ENCODE peak calls at places on chromosomes 13 and 19, in ten cellular contexts. K is HepG2, G is transverse colon, E is IMR-90, L is esophagus muscularis mucosa, T is thyroid gland, A is adrenal gland, U is suprapubic skin, C is Peyer's patch, B is tibial nerve. I is an unnamed sample.

GRCh38 chr13:74229242-74229641 is 95.0 kb upstream of the KLF12 start:
- DNase-seq in K (no peak), G (no peak), E (peak), L (no peak), T (no peak), A (no peak), U (no peak), C (no peak), B (no peak), I (no peak)

GRCh38 chr13:98535501-98536357 is 41.2 kb downstream of the STK24 start:
- DNase-seq in K (peak), G (no peak), E (no peak), L (no peak), T (peak), A (no peak), U (no peak), C (no peak), B (no peak), I (no peak)

GRCh38 chr13:41976491-41976890 is 15.6 kb upstream of the VWA8 start:
- DNase-seq in K (no peak), G (no peak), E (no peak), L (no peak), T (no peak), A (no peak), U (no peak), C (no peak), B (no peak), I (no peak)

GRCh38 chr19:4357095-4357797 is 13.9 kb downstream of the MPND start:
- DNase-seq in K (no peak), G (no peak), E (no peak), L (no peak), T (no peak), A (no peak), U (peak), C (no peak), B (no peak), I (no peak)

GRCh38 chr13:68272652-68273051 is 1042.5 kb upstream of the PCDH9 start:
- DNase-seq in K (no peak), G (no peak), E (no peak), L (no peak), T (no peak), A (no peak), U (no peak), C (no peak), B (no peak), I (no peak)

GRCh38 chr19:8255426-8256125 is 46.4 kb downstream of the CERS4 start:
- DNase-seq in K (no peak), G (no peak), E (no peak), L (no peak), T (no peak), A (no peak), U (no peak), C (no peak), B (no peak), I (no peak)

GRCh38 chr13:78562237-78562889 is 41.0 kb downstream of the POU4F1 start:
- DNase-seq in K (no peak), G (no peak), E (no peak), L (no peak), T (no peak), A (no peak), U (no peak), C (no peak), B (no peak), I (no peak)

GRCh38 chr19:22622901-22623840 is 11.0 kb upstream of the ZNF492 start:
- DNase-seq in K (no peak), G (no peak), E (no peak), L (peak), T (peak), A (no peak), U (no peak), C (no peak), B (peak), I (peak)

GRCh38 chr13:45674908-45675307 is 27.2 kb upstream of the CBY2 start:
- DNase-seq in K (no peak), G (no peak), E (peak), L (peak), T (no peak), A (no peak), U (no peak), C (no peak), B (no peak), I (no peak)

GRCh38 chr19:32819415-32820400 is 49.9 kb downstream of the SLC7A9 start:
- DNase-seq in K (no peak), G (no peak), E (no peak), L (no peak), T (no peak), A (no peak), U (no peak), C (no peak), B (no peak), I (no peak)

GRCh38 chr13:64088491-64088890 is 2672.8 kb upstream of the PCDH20 start:
- DNase-seq in K (no peak), G (no peak), E (no peak), L (no peak), T (no peak), A (no peak), U (no peak), C (no peak), B (no peak), I (no peak)

GRCh38 chr13:43805071-43805468 is 18.3 kb upstream of the ENOX1 start:
- DNase-seq in K (peak), G (no peak), E (peak), L (no peak), T (no peak), A (no peak), U (no peak), C (no peak), B (no peak), I (no peak)

GRCh38 chr13:79442706-79443105 is 36.7 kb upstream of the RBM26 start:
- DNase-seq in K (no peak), G (no peak), E (no peak), L (no peak), T (no peak), A (no peak), U (no peak), C (no peak), B (no peak), I (no peak)

GRCh38 chr19:18063463-18063862 is 23.3 kb downstream of the IL12RB1 start:
- DNase-seq in K (peak), G (no peak), E (no peak), L (no peak), T (no peak), A (no peak), U (no peak), C (no peak), B (no peak), I (no peak)

GRCh38 chr19:47729799-47730520 is 15.4 kb upstream of the NOP53 start:
- DNase-seq in K (peak), G (peak), E (no peak), L (no peak), T (peak), A (peak), U (peak), C (no peak), B (peak), I (peak)

GRCh38 chr19:39813264-39813998 is 20.5 kb downstream of the DYRK1B start:
- DNase-seq in K (no peak), G (no peak), E (no peak), L (peak), T (no peak), A (no peak), U (no peak), C (no peak), B (no peak), I (no peak)

GRCh38 chr13:40230833-40231266 is 435.6 kb downstream of the FOXO1 start:
- DNase-seq in K (no peak), G (no peak), E (no peak), L (no peak), T (no peak), A (peak), U (no peak), C (no peak), B (no peak), I (no peak)

GRCh38 chr13:32048816-32049215 is 17.2 kb downstream of the FRY start:
- DNase-seq in K (peak), G (no peak), E (no peak), L (no peak), T (no peak), A (no peak), U (no peak), C (no peak), B (no peak), I (no peak)

GRCh38 chr19:8529369-8530006 is 15.5 kb upstream of the ZNF414 start:
- DNase-seq in K (no peak), G (no peak), E (no peak), L (no peak), T (no peak), A (no peak), U (no peak), C (no peak), B (no peak), I (no peak)

GRCh38 chr13:21557995-21558394 is 46.0 kb downstream of the MICU2 start:
- DNase-seq in K (peak), G (no peak), E (no peak), L (no peak), T (no peak), A (peak), U (no peak), C (no peak), B (no peak), I (no peak)

GRCh38 chr19:15197275-15198005 is 3.4 kb downstream of the NOTCH3 start:
- DNase-seq in K (no peak), G (no peak), E (peak), L (no peak), T (no peak), A (no peak), U (no peak), C (no peak), B (no peak), I (no peak)

GRCh38 chr13:35672611-35673010 is 196.1 kb upstream of the MAB21L1 start:
- DNase-seq in K (no peak), G (no peak), E (peak), L (peak), T (no peak), A (no peak), U (no peak), C (no peak), B (no peak), I (no peak)

GRCh38 chr13:29754486-29754806 is 96.0 kb downstream of the UBL3 start:
- DNase-seq in K (peak), G (no peak), E (peak), L (no peak), T (peak), A (peak), U (no peak), C (no peak), B (no peak), I (no peak)

GRCh38 chr13:46311217-46311616 is 75.8 kb downstream of the RUBCNL start:
- DNase-seq in K (no peak), G (no peak), E (no peak), L (no peak), T (no peak), A (no peak), U (no peak), C (no peak), B (no peak), I (no peak)

GRCh38 chr13:25375727-25376358 is 4.1 kb downstream of the ATP8A2 start:
- DNase-seq in K (peak), G (peak), E (peak), L (no peak), T (peak), A (peak), U (no peak), C (no peak), B (no peak), I (no peak)

GRCh38 chr13:37409756-37410155 is 188.8 kb downstream of the POSTN start:
- DNase-seq in K (no peak), G (no peak), E (peak), L (no peak), T (no peak), A (no peak), U (no peak), C (no peak), B (no peak), I (no peak)

GRCh38 chr19:5587661-5588060 is 19.9 kb upstream of the TINCR start:
- DNase-seq in K (no peak), G (no peak), E (no peak), L (no peak), T (no peak), A (no peak), U (no peak), C (no peak), B (no peak), I (no peak)

GRCh38 chr13:20359335-20359734 is 127.2 kb upstream of the GJB6 start:
- DNase-seq in K (peak), G (no peak), E (peak), L (no peak), T (no peak), A (no peak), U (no peak), C (no peak), B (no peak), I (no peak)

GRCh38 chr19:8973501-8974091 is 36.6 kb downstream of the MUC16 start:
- DNase-seq in K (no peak), G (no peak), E (no peak), L (no peak), T (no peak), A (no peak), U (no peak), C (no peak), B (no peak), I (no peak)

GRCh38 chr19:7917292-7918061 is 2.7 kb upstream of the SNAPC2 start:
- DNase-seq in K (no peak), G (peak), E (peak), L (no peak), T (peak), A (peak), U (no peak), C (peak), B (no peak), I (no peak)

GRCh38 chr19:29323046-29323971 is 110.4 kb upstream of the UQCRFS1 start:
- DNase-seq in K (no peak), G (no peak), E (no peak), L (peak), T (no peak), A (no peak), U (no peak), C (no peak), B (no peak), I (no peak)

GRCh38 chr19:56566904-56567273 is 379 bp upstream of the ZNF470 start:
- DNase-seq in K (no peak), G (peak), E (no peak), L (no peak), T (peak), A (peak), U (peak), C (peak), B (no peak), I (peak)

GRCh38 chr13:91406619-91407018 is 8.2 kb downstream of the GPC5 start:
- DNase-seq in K (peak), G (no peak), E (peak), L (no peak), T (no peak), A (peak), U (no peak), C (no peak), B (no peak), I (no peak)

GRCh38 chr19:19554074-19555023 is 16.3 kb downstream of the CILP2 start:
- DNase-seq in K (no peak), G (peak), E (peak), L (no peak), T (peak), A (peak), U (no peak), C (peak), B (no peak), I (no peak)

GRCh38 chr19:18781885-18782527 is 9.1 kb downstream of the COMP start:
- DNase-seq in K (no peak), G (no peak), E (no peak), L (no peak), T (no peak), A (no peak), U (no peak), C (no peak), B (no peak), I (no peak)

GRCh38 chr13:40470665-40471064 is 195.8 kb downstream of the FOXO1 start:
- DNase-seq in K (no peak), G (no peak), E (no peak), L (no peak), T (no peak), A (no peak), U (no peak), C (no peak), B (peak), I (no peak)

GRCh38 chr19:39408392-39409206 is 2.0 kb downstream of the ZFP36 start:
- DNase-seq in K (no peak), G (peak), E (peak), L (no peak), T (peak), A (peak), U (no peak), C (no peak), B (no peak), I (no peak)

GRCh38 chr13:110560606-110561334 is 752 bp downstream of the RAB20 start:
- DNase-seq in K (peak), G (peak), E (no peak), L (no peak), T (peak), A (peak), U (no peak), C (no peak), B (no peak), I (no peak)

GRCh38 chr13:110559986-110560385 is 1.5 kb downstream of the RAB20 start:
- DNase-seq in K (no peak), G (no peak), E (no peak), L (no peak), T (no peak), A (no peak), U (no peak), C (no peak), B (no peak), I (no peak)

GRCh38 chr13:110563463-110563774 is 1.9 kb upstream of the RAB20 start:
- DNase-seq in K (no peak), G (no peak), E (no peak), L (no peak), T (no peak), A (no peak), U (no peak), C (no peak), B (no peak), I (no peak)

GRCh38 chr13:110562696-110563462 is 1.4 kb upstream of the RAB20 start:
- DNase-seq in K (peak), G (no peak), E (no peak), L (no peak), T (peak), A (peak), U (no peak), C (no peak), B (no peak), I (no peak)

GRCh38 chr13:110561335-110562033 is at the start of gene RAB20:
- DNase-seq in K (peak), G (peak), E (peak), L (peak), T (peak), A (peak), U (peak), C (peak), B (peak), I (peak)
- TF ChIP-seq POLR2A in K (peak), G (peak), E (no peak), L (peak), T (peak), A (peak), U (no peak), C (peak), B (no peak), I (no peak)

GRCh38 chr19:43691755-43692154 is 21.8 kb upstream of the PLAUR start:
- DNase-seq in K (no peak), G (no peak), E (no peak), L (no peak), T (no peak), A (no peak), U (no peak), C (no peak), B (no peak), I (no peak)

GRCh38 chr19:43694553-43694952 is 21.3 kb upstream of the IRGC start:
- DNase-seq in K (no peak), G (no peak), E (no peak), L (no peak), T (no peak), A (no peak), U (no peak), C (no peak), B (no peak), I (no peak)

GRCh38 chr19:43692364-43692763 is 22.4 kb upstream of the PLAUR start:
- DNase-seq in K (no peak), G (no peak), E (no peak), L (no peak), T (no peak), A (no peak), U (no peak), C (no peak), B (no peak), I (no peak)

GRCh38 chr19:43690890-43691289 is 20.9 kb upstream of the PLAUR start:
- DNase-seq in K (no peak), G (no peak), E (no peak), L (no peak), T (no peak), A (no peak), U (no peak), C (no peak), B (no peak), I (no peak)

DNA sequence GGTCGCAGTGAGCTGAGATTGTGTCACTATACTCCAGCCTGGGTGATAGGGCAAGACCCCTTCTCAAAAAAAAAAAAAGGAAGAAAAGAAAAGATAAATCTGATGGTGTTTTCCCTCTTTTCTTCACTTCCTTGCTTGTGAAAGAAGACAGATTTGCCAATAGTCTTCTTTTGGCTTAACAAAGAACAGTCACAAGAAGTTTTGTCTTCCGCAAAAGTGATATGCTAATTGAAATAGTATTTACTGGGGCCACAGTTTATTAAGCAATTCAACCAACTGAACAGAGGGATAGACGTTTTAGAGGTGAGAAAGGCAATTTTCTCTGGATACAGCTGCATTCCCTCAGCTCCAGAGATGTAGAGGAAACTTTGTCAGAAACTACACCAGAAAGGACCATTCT is 22.9 kb upstream of the PLAUR start:
- DNase-seq in K (no peak), G (no peak), E (no peak), L (no peak), T (no peak), A (no peak), U (no peak), C (no peak), B (no peak), I (no peak)
- H3K27ac ChIP-seq in K (no peak), G (no peak), E (no peak), L (no peak), T (no peak), A (no peak), U (no peak), C (no peak), B (no peak), I (no peak)

DNA sequence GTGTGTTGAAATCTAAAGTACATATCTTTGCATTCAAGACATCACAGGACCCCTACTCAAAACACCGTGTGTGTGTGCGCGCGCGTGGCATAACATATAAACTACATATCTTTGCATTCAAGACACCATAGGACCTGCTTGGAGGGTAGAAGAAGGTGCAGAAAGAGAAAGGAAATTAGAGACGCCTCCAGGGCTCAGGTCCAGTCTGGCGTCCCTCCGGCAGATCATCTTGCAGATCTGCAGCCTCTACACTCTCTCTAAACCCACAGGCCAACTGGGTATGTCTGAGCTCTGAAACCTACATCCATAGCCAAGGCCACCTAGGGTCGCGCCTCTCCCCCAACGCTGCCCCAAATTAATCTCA is 659 bp upstream of the PAFAH1B3 start:
- DNase-seq in K (no peak), G (no peak), E (no peak), L (no peak), T (no peak), A (no peak), U (no peak), C (no peak), B (no peak), I (no peak)
- H3K4me3 ChIP-seq in K (no peak), G (no peak), E (peak), L (peak), T (no peak), A (peak), U (peak), C (peak), B (no peak), I (no peak)

GRCh38 chr19:2820112-2820702 is 539 bp downstream of the ZNF554 start:
- DNase-seq in K (no peak), G (peak), E (no peak), L (no peak), T (no peak), A (peak), U (no peak), C (no peak), B (no peak), I (no peak)

GRCh38 chr19:2816641-2817040 is 3.0 kb upstream of the ZNF554 start:
- DNase-seq in K (no peak), G (no peak), E (no peak), L (no peak), T (no peak), A (no peak), U (no peak), C (no peak), B (no peak), I (no peak)

GRCh38 chr19:2815923-2816322 is 3.7 kb upstream of the ZNF554 start:
- DNase-seq in K (no peak), G (no peak), E (no peak), L (no peak), T (no peak), A (peak), U (no peak), C (no peak), B (no peak), I (no peak)

GRCh38 chr19:2822846-2823245 is 3.2 kb downstream of the ZNF554 start:
- DNase-seq in K (no peak), G (no peak), E (no peak), L (no peak), T (no peak), A (no peak), U (no peak), C (no peak), B (no peak), I (no peak)

GRCh38 chr19:2819540-2820111 is at the start of gene ZNF554:
- DNase-seq in K (peak), G (peak), E (peak), L (peak), T (peak), A (peak), U (peak), C (peak), B (peak), I (peak)
- TF ChIP-seq POLR2A in K (peak), G (no peak), E (no peak), L (no peak), T (peak), A (peak), U (no peak), C (peak), B (no peak), I (no peak)

DNA sequence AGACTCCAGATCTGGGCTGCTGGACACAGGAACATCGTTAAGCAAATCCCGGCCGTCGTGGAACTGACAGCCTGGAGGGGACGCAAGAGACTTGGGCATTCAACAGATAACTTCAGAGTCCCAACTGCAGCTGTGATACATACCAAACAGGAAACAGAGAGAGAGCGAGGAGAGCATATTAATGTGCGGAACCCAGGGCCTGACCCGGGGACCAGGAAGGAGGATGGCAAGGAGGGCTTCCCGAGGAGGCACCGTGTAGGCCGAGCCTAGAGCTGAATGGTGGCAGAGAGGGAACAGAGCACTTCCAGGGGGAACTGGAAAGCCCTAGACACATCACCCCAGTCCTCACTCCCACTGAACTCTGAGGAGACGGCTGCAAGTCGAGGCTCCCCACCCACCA is 68.1 kb downstream of the SIPA1L3 start:
- DNase-seq in K (no peak), G (no peak), E (no peak), L (no peak), T (no peak), A (peak), U (peak), C (peak), B (no peak), I (no peak)
- H3K27ac ChIP-seq in K (no peak), G (no peak), E (no peak), L (no peak), T (no peak), A (no peak), U (no peak), C (no peak), B (no peak), I (no peak)

I was measured in breast epithelium.